ENCODE peak calls at places on chromosomes 2 and 18, in ten cellular contexts. W, A, J, S, F, Z, U, B, X and P are unnamed samples.

GRCh38 chr2:173271135-173271534 is 83.5 kb upstream of the CDCA7 start:
- DNase-seq in W (no peak), A (no peak), J (no peak), S (no peak), F (no peak), Z (no peak), U (no peak), B (no peak), X (no peak), P (no peak)

GRCh38 chr2:39487398-39488250 is 50.5 kb upstream of the MAP4K3 start:
- DNase-seq in W (no peak), A (no peak), J (no peak), S (peak; percentile 73), F (no peak), Z (no peak), U (no peak), B (no peak), X (no peak), P (no peak)

GRCh38 chr18:63578357-63578958 is 8.7 kb upstream of the SERPINB13 start:
- DNase-seq in W (no peak), A (no peak), J (peak; percentile 43), S (peak; percentile 52), F (no peak), Z (peak; percentile 59), U (peak; percentile 5), B (no peak), X (peak; percentile 21), P (no peak)

GRCh38 chr2:212926948-212927347 is 224.5 kb downstream of the IKZF2 start:
- DNase-seq in W (peak; percentile 39), A (no peak), J (no peak), S (no peak), F (no peak), Z (no peak), U (no peak), B (no peak), X (no peak), P (peak; percentile 34)

GRCh38 chr2:73283545-73284295 is 558 bp downstream of the FBXO41 start:
- DNase-seq in W (no peak), A (peak; percentile 60), J (no peak), S (no peak), F (no peak), Z (no peak), U (no peak), B (no peak), X (no peak), P (peak; percentile 58)

GRCh38 chr18:67864677-67865340 is 348.3 kb upstream of the DSEL start:
- DNase-seq in W (no peak), A (no peak), J (peak; percentile 79), S (peak; percentile 56), F (no peak), Z (no peak), U (no peak), B (no peak), X (no peak), P (no peak)

GRCh38 chr2:235746257-235746934 is 252.6 kb downstream of the AGAP1 start:
- DNase-seq in W (peak; percentile 55), A (no peak), J (peak; percentile 83), S (peak; percentile 90), F (peak; percentile 55), Z (peak; percentile 88), U (peak; percentile 75), B (peak; percentile 76), X (peak; percentile 73), P (peak; percentile 61)

GRCh38 chr2:241608881-241609280 is 28.1 kb downstream of the THAP4 start:
- DNase-seq in W (no peak), A (no peak), J (no peak), S (no peak), F (no peak), Z (no peak), U (no peak), B (no peak), X (no peak), P (no peak)

GRCh38 chr2:222796413-222797103 is 64.3 kb upstream of the ACSL3 start:
- DNase-seq in W (peak; percentile 33), A (no peak), J (no peak), S (peak; percentile 32), F (peak; percentile 46), Z (no peak), U (no peak), B (peak; percentile 16), X (no peak), P (no peak)

GRCh38 chr18:13464432-13465125 is 246.0 kb downstream of the LDLRAD4 start:
- DNase-seq in W (peak; percentile 66), A (peak; percentile 78), J (peak; percentile 49), S (no peak), F (no peak), Z (peak; percentile 94), U (no peak), B (no peak), X (peak; percentile 79), P (peak; percentile 75)

GRCh38 chr2:39642054-39642742 is 23.5 kb upstream of the TMEM178A start:
- DNase-seq in W (no peak), A (no peak), J (peak; percentile 82), S (peak; percentile 89), F (peak; percentile 11), Z (peak; percentile 70), U (no peak), B (peak; percentile 50), X (no peak), P (no peak)